ENCODE peak calls at places on chromosomes 1 and 21, in four cellular contexts. N, W, B and K are unnamed samples. For H3K4me1, the result is how much of the 10 kb centered on the place peaks cover.

GRCh38 chr1:230306158-230306557 is 120.0 kb downstream of the PGBD5 start:
- DNase-seq in N (no peak), W (no peak), B (no peak), K (no peak)

GRCh38 chr1:206606867-206607266 is 5.4 kb downstream of the EIF2D start:
- DNase-seq in N (no peak), W (no peak), B (no peak), K (no peak)

GRCh38 chr1:230788561-230789275 is 41.5 kb downstream of the CAPN9 start:
- DNase-seq in N (no peak), W (no peak), B (no peak), K (no peak)

GRCh38 chr1:209871430-209871829 is 43.7 kb downstream of the UTP25 start:
- DNase-seq in N (no peak), W (no peak), B (no peak), K (no peak)

GRCh38 chr1:218439541-218440295 is 94.6 kb downstream of the TGFB2 start:
- DNase-seq in N (no peak), W (no peak), B (no peak), K (no peak)

GRCh38 chr21:35002879-35003722 is 46.0 kb downstream of the RUNX1 start:
- DNase-seq in N (no peak), W (no peak), B (no peak), K (no peak)

GRCh38 chr1:36166938-36167910 is 11.3 kb downstream of the MAP7D1 start:
- DNase-seq in N (no peak), W (no peak), B (no peak), K (no peak)

GRCh38 chr21:45421071-45421845 is 16.3 kb downstream of the COL18A1 start:
- DNase-seq in N (no peak), W (no peak), B (peak), K (no peak)

GRCh38 chr1:245153081-245153644 is 1.6 kb upstream of the KIF26B start:
- DNase-seq in N (peak), W (peak), B (peak), K (peak)

GRCh38 chr1:93061895-93062792 is 16.9 kb upstream of the MTF2 start:
- DNase-seq in N (no peak), W (peak), B (no peak), K (no peak)

GRCh38 chr1:66778969-66779368 is 22.1 kb downstream of the INSL5 start:
- DNase-seq in N (no peak), W (no peak), B (no peak), K (no peak)

GRCh38 chr1:31764307-31765040 is at the start of gene ADGRB2:
- DNase-seq in N (no peak), W (peak), B (no peak), K (no peak)

GRCh38 chr1:110771245-110772022 is 96.7 kb upstream of the KCNA3 start:
- DNase-seq in N (no peak), W (no peak), B (no peak), K (no peak)

GRCh38 chr1:181630838-181631237 is 147.5 kb downstream of the CACNA1E start:
- DNase-seq in N (no peak), W (no peak), B (no peak), K (no peak)

GRCh38 chr1:156384007-156384406 is 15.0 kb downstream of the RHBG start:
- DNase-seq in N (no peak), W (no peak), B (no peak), K (no peak)

GRCh38 chr21:26840206-26840605 is 5.0 kb downstream of the ADAMTS1 start:
- DNase-seq in N (no peak), W (no peak), B (no peak), K (no peak)

GRCh38 chr1:173248247-173248940 is 41.3 kb upstream of the TNFSF4 start:
- DNase-seq in N (no peak), W (no peak), B (no peak), K (no peak)

GRCh38 chr1:219498666-219499065 is 114.2 kb downstream of the ZC3H11B start:
- DNase-seq in N (peak), W (no peak), B (no peak), K (no peak)

GRCh38 chr1:63129184-63129583 is 193.2 kb upstream of the FOXD3 start:
- DNase-seq in N (no peak), W (no peak), B (no peak), K (no peak)

GRCh38 chr1:30929135-30929889 is 20.8 kb upstream of the SDC3 start:
- DNase-seq in N (peak), W (peak), B (no peak), K (no peak)

GRCh38 chr1:94817697-94818096 is 2.5 kb upstream of the SLC44A3 start:
- DNase-seq in N (no peak), W (no peak), B (no peak), K (no peak)

GRCh38 chr1:205088341-205088740 is 4.1 kb upstream of the TMEM81 start:
- DNase-seq in N (no peak), W (no peak), B (no peak), K (no peak)

GRCh38 chr1:52662645-52663313 is 29.8 kb downstream of the SHISAL2A start:
- DNase-seq in N (no peak), W (no peak), B (no peak), K (no peak)

GRCh38 chr1:184686540-184686939 is 68.1 kb downstream of the EDEM3 start:
- DNase-seq in N (peak), W (no peak), B (no peak), K (no peak)

GRCh38 chr1:22749919-22750670 is 39.5 kb downstream of the EPHB2 start:
- DNase-seq in N (peak), W (no peak), B (no peak), K (no peak)

GRCh38 chr1:8283058-8283884 is 34.6 kb upstream of the SLC45A1 start:
- DNase-seq in N (no peak), W (no peak), B (no peak), K (no peak)

GRCh38 chr1:55140137-55140536 is 75.0 kb downstream of the USP24 start:
- DNase-seq in N (no peak), W (no peak), B (no peak), K (no peak)

GRCh38 chr21:40318371-40318770 is 451.1 kb downstream of the PCP4 start:
- DNase-seq in N (no peak), W (no peak), B (no peak), K (no peak)

GRCh38 chr1:202848191-202848542 is 37.4 kb downstream of the PCAT6 start:
- DNase-seq in N (no peak), W (no peak), B (no peak), K (no peak)

GRCh38 chr1:203273869-203274602 is 31.3 kb upstream of the BTG2 start:
- DNase-seq in N (no peak), W (no peak), B (peak), K (no peak)

GRCh38 chr1:211133393-211133840 is 531 bp downstream of the KCNH1 start:
- DNase-seq in N (no peak), W (peak), B (peak), K (no peak)

GRCh38 chr21:17989780-17990179 is 170.6 kb upstream of the C21orf91 start:
- DNase-seq in N (no peak), W (no peak), B (no peak), K (no peak)

GRCh38 chr1:64526312-64526711 is 56.4 kb downstream of the CACHD1 start:
- DNase-seq in N (no peak), W (no peak), B (no peak), K (no peak)
- H3K4me1 ChIP-seq in N (under half), W (under half), B (under half), K (under half)

GRCh38 chr1:27000817-27001460 is 7.4 kb downstream of the TRNP1 start:
- DNase-seq in N (no peak), W (no peak), B (no peak), K (no peak)
- H3K4me1 ChIP-seq in N (half or more), W (under half), B (under half), K (under half)

GRCh38 chr21:29347274-29347681 is 48.6 kb downstream of the BACH1 start:
- DNase-seq in N (peak), W (no peak), B (no peak), K (no peak)

GRCh38 chr21:29346771-29347170 is 48.0 kb downstream of the BACH1 start:
- DNase-seq in N (no peak), W (no peak), B (no peak), K (no peak)

GRCh38 chr21:29343517-29343916 is 44.8 kb downstream of the BACH1 start:
- DNase-seq in N (no peak), W (no peak), B (no peak), K (no peak)

GRCh38 chr21:29349702-29350101 is 51.0 kb downstream of the BACH1 start:
- DNase-seq in N (no peak), W (no peak), B (no peak), K (no peak)

DNA sequence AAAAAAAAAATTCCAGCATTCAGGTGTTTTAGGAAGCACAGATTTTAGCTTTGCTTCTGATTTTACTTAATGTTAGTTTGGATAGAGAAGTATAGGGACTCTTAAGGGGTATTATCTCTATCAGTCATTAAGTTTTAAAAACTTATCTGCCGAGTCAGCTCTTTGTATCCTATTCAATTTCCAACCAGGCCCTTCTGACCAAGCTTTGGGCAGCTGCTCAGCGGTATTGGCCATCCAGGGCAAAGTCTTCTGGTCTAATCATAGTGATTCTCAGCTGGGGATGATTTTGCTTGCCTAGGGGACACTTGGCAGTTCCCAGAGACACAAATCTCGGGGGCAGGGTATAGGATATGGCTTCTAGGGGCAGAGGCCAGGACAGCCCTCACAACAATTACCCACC is 47.6 kb downstream of the BACH1 start:
- DNase-seq in N (no peak), W (no peak), B (no peak), K (no peak)
- H3K4me1 ChIP-seq in N (under half), W (under half), B (under half), K (under half)

DNA sequence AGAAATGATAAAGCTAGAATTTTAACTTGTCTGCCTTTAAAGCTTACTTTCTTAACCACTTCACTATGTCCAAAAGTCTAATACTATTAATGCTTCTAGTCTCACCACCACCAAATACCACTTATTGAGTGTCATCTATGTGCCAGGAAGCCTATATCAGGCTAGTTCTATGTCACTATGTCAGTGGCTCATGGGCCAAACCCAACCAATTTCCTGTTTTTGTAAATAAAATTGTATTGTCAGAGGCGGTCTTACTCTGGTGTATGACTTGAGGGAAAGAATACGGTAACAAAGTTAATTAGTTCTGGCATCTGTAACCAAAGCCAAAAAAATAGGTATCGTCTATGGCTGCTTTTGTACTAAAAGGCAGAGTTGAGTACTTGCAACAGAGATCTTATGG is 14.8 kb downstream of the F5 start:
- DNase-seq in N (no peak), W (no peak), B (no peak), K (no peak)
- H3K4me1 ChIP-seq in N (under half), W (under half), B (under half), K (under half)

GRCh38 chr1:167924102-167924501 is 10.2 kb upstream of the ADCY10 start:
- DNase-seq in N (no peak), W (no peak), B (no peak), K (no peak)

GRCh38 chr1:167926486-167926997 is 9.9 kb upstream of the DCAF6 start:
- DNase-seq in N (no peak), W (no peak), B (no peak), K (no peak)

GRCh38 chr1:167924553-167925223 is 10.8 kb upstream of the ADCY10 start:
- DNase-seq in N (no peak), W (no peak), B (no peak), K (no peak)

GRCh38 chr1:167928457-167928852 is 8.0 kb upstream of the DCAF6 start:
- DNase-seq in N (no peak), W (no peak), B (no peak), K (no peak)

DNA sequence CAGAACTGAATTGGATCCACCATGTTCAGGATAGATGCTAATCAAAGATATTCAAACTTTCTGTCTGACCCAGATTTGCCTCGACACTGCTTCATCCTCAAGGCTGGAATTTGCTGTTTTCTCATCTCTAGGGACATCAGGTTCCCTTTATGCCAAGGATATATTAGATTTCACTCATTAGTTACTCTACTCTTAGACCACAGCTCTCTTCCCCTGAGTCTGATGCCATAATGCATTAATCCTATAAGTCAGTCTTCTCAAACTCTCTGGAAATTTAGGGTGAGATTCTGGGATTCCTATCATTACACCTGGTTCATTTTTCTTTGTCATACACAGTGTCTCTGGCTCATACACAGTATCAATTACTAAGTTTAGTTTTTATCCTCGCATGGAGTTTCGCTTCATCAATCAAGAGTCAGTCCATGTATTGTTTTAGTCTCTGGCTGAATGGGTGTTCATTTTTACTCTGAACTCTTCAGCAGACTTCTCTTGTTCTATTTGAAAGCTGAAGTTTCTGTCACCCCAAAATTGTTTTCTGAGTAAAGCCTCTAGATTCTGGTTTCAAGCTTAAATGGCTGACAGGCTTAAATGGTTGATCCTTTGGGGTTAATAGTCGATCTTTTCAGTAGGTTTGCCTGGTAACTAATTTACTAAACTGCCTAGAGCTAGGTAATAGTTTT is 9.3 kb upstream of the DCAF6 start:
- DNase-seq in N (no peak), W (no peak), B (no peak), K (no peak)
- H3K4me1 ChIP-seq in N (under half), W (under half), B (under half), K (under half)

DNA sequence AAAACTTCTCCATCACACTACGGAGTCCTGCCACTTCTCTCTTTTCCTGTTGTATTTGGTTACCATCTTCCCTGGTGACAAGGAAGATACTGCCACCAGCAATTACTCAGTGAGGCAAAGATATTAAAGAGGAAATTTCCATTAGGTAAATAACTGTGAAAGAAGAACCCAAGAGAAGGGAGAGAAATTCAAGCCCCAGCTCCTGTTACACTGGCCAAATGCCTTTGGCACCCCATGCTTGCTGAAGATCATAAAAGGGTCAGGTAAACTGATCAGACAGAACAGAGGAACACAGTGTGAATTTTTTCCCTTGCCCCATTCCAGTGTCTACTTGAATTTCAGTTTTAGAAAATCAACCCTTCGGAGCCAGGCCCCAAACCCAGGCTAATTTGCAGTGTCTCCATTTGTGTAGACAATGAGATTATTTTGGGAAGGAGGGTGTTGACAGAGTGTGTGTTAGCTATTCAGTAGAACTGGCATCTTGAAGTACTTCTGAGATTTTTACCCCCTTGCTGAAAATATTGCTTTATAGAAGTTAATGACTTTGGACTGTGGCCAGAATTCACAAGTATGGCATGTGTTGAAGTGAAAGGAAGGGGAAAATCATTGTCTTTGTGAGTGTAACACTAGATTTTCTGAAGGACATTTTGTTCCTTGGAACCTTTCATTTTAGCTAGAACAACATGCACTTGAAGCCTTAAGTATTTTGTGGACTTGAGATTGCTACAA is 167.0 kb downstream of the DHRS3 start:
- DNase-seq in N (peak), W (no peak), B (no peak), K (no peak)
- H3K4me1 ChIP-seq in N (half or more), W (half or more), B (half or more), K (under half)

GRCh38 chr1:24424990-24425389 is 9.4 kb downstream of the NIPAL3 start:
- DNase-seq in N (no peak), W (no peak), B (no peak), K (no peak)
- H3K4me1 ChIP-seq in N (under half), W (under half), B (under half), K (under half)

DNA sequence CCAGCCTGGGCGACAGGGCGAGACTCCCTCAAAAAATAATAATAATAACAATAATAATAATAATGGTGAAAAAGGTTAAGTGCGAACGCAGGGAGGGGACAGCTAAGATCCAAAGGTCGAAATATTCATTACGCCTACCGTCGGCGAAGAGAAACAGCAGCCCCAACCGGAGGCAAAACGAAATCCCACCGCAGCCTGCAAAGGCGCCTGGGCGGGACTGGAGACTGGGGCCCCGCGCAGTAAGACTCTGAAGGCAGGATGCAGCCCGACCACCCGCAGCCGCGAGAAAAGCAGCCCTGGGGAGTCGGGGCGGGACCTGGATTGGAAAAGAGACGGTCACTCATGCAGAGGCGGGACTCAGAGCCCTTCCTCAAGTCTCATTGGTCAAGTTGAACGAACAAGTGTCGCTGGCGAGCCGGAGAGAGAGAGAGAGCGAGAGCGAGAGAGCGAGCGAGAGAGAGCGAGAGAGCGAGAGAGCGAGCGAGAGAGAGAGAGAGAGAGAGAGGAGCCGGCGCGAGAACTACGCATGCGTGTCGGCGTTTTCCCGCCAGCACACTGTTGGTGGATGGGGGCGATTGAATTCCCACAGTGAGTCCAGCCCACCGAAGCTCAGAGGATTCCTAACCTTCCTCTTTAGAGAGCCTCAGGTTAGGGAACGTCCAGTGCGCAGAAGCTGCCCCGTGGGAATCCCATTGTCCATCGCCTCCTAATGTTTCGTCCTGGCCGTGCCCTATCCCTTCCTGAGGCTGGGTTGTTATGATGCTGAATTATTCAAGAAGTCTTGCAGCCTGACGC is 10.7 kb downstream of the ENTREP3 start:
- DNase-seq in N (peak), W (peak), B (peak), K (peak)
- H3K4me1 ChIP-seq in N (under half), W (under half), B (under half), K (under half)

DNA sequence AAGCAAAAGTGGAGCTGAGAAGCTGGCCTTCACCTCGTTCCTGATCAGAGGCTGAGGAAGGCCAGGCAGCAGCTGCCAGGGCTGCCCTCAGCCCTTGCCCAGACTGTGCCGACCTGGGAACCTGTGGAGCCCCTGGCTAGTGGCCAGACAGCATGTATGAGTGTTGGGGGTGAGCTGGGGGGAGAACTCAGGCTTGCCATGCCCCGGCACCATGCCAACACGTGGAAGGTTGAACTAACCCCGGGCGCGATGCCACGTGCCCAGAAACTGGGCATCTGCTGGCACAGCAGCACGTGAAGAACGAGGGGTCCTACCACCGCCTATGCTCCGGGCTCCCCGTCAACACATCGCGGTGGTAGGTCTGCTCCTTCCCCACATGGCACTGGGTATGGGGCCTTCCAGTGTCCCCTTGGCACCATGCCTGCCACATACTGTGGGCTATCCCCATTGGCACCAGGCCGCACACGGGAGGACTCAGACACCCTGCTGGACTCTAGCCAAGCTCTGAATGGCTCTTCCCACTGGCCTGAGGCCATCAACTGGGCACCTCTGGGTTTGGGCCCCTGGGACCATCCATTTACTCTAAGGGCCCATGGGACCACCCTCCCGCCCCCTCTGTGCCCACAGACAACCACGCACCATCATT is 68.6 kb downstream of the CASZ1 start:
- DNase-seq in N (no peak), W (no peak), B (peak), K (no peak)
- H3K4me1 ChIP-seq in N (under half), W (under half), B (under half), K (under half)